ENCODE peak calls at places on chromosomes 12 and 14, in four cellular contexts. S, L, N and W are unnamed samples.

GRCh38 chr12:104823985-104824441 is 134.1 kb downstream of the SLC41A2 start:
- DNase-seq in L (peak; percentile 17), N (no peak), S (no peak), W (peak; percentile 41)

GRCh38 chr14:92960706-92961566 is 38.0 kb downstream of the CHGA start:
- DNase-seq in L (no peak), N (peak; percentile 39), S (no peak), W (peak; percentile 2)

GRCh38 chr12:96878704-96879103 is 28.4 kb upstream of the NEDD1 start:
- DNase-seq in L (no peak), S (no peak), N (peak; percentile 91), W (no peak)

GRCh38 chr14:96105089-96105920 is 66.1 kb downstream of the C14orf132 start:
- DNase-seq in S (no peak), L (no peak), N (peak; percentile 49), W (no peak)

GRCh38 chr12:124397807-124398577 is 103.1 kb downstream of the RFLNA start:
- DNase-seq in L (no peak), S (no peak), N (peak; percentile 55), W (no peak)

GRCh38 chr12:30420561-30420960 is 275.1 kb downstream of the IPO8 start:
- DNase-seq in S (no peak), N (peak; percentile 34), L (no peak), W (no peak)

GRCh38 chr12:122031342-122032216 is 9.9 kb downstream of the BCL7A start:
- DNase-seq in N (no peak), S (peak; percentile 31), L (peak; percentile 59), W (peak; percentile 72)

GRCh38 chr14:35897616-35898111 is 71.5 kb downstream of the BRMS1L start:
- DNase-seq in L (no peak), N (no peak), S (no peak), W (no peak)

GRCh38 chr14:64654931-64655330 is 49.3 kb upstream of the PLEKHG3 start:
- DNase-seq in S (no peak), N (no peak), L (no peak), W (no peak)

GRCh38 chr12:58639323-58639934 is 280.9 kb downstream of the LRIG3 start:
- DNase-seq in S (no peak), L (no peak), N (peak; percentile 77), W (no peak)

GRCh38 chr12:52865090-52865944 is 16.5 kb upstream of the KRT78 start:
- DNase-seq in S (no peak), N (peak; percentile 76), L (peak; percentile 62), W (peak; percentile 45)

GRCh38 chr14:48936881-48937280 is 649.3 kb downstream of the RPS29 start:
- DNase-seq in N (no peak), S (no peak), L (no peak), W (no peak)

GRCh38 chr14:41597647-41598046 is 9.0 kb upstream of the LRFN5 start:
- DNase-seq in L (no peak), S (no peak), N (peak; percentile 7), W (peak; percentile 41)

GRCh38 chr12:115222220-115222619 is 538.2 kb upstream of the TBX3 start:
- DNase-seq in L (no peak), N (no peak), S (no peak), W (no peak)